ENCODE peak calls at places on chromosomes 13 and 19, in nine cellular contexts. V is stimulated activated CD4-positive, alpha-beta T cell treated with anti-CD3 and anti-CD28 coated beads, Interleukin-1b, Interleukin-23, amount 100 ng/mL, for 4 hours; E is activated T-cell treated with anti-CD3 and anti-CD28 coated beads for 4 hours; A is upper lobe of left lung; F is Calu3; U is endothelial cell; Z is stomach; N is stimulated activated CD8-positive, alpha-beta memory T cell treated with anti-CD3 and anti-CD28 coated beads, Interleukin-4, amount 100 ng/mL, for 4 hours; X is cerebellar cortex. D is an unnamed sample.

GRCh38 chr13:112894423-112894672 is 74.7 kb upstream of the MCF2L start:
- DNase-seq in V (no peak), E (no peak), A (peak), F (no peak), U (no peak), Z (no peak), N (no peak), X (no peak), D (no peak)

GRCh38 chr13:32284927-32285632 is 30.1 kb downstream of the ZAR1L start:
- DNase-seq in V (no peak), E (no peak), A (no peak), F (peak), U (no peak), Z (peak), N (no peak), X (no peak), D (no peak)

GRCh38 chr13:78409172-78409571 is 194.2 kb downstream of the POU4F1 start:
- DNase-seq in V (no peak), E (no peak), A (no peak), F (no peak), U (no peak), Z (no peak), N (no peak), X (no peak), D (no peak)

GRCh38 chr13:93418398-93418797 is 191.8 kb downstream of the GPC6 start:
- DNase-seq in V (no peak), E (no peak), A (no peak), F (no peak), U (no peak), Z (no peak), N (no peak), X (no peak), D (no peak)

GRCh38 chr19:36030264-36031148 is 2.2 kb downstream of the CLIP3 start:
- DNase-seq in V (no peak), E (no peak), A (no peak), F (no peak), U (no peak), Z (no peak), N (no peak), X (peak), D (no peak)

GRCh38 chr19:7986321-7987083 is 18.9 kb downstream of the ELAVL1 start:
- DNase-seq in V (no peak), E (no peak), A (no peak), F (no peak), U (no peak), Z (no peak), N (no peak), X (peak), D (peak)

GRCh38 chr13:85377783-85378182 is 421.4 kb downstream of the SLITRK6 start:
- DNase-seq in V (no peak), E (no peak), A (no peak), F (no peak), U (no peak), Z (no peak), N (no peak), X (no peak), D (no peak)

GRCh38 chr13:91467236-91467635 is 68.8 kb downstream of the GPC5 start:
- DNase-seq in V (no peak), E (no peak), A (no peak), F (no peak), U (no peak), Z (no peak), N (no peak), X (no peak), D (no peak)

GRCh38 chr19:47240996-47241918 is 10.3 kb upstream of the BBC3 start:
- DNase-seq in V (peak), E (peak), A (peak), F (peak), U (peak), Z (peak), N (peak), X (peak), D (no peak)

GRCh38 chr13:110835721-110836599 is 78.9 kb downstream of the ANKRD10 start:
- DNase-seq in V (no peak), E (no peak), A (no peak), F (no peak), U (no peak), Z (no peak), N (no peak), X (no peak), D (no peak)

GRCh38 chr19:41376241-41376997 is at the start of gene TMEM91:
- DNase-seq in V (no peak), E (no peak), A (peak), F (peak), U (peak), Z (peak), N (no peak), X (no peak), D (no peak)

GRCh38 chr19:11657307-11657706 is 60.0 kb downstream of the ZNF627 start:
- DNase-seq in V (no peak), E (no peak), A (no peak), F (no peak), U (no peak), Z (no peak), N (no peak), X (peak), D (no peak)

GRCh38 chr13:40026174-40026585 is 370.7 kb downstream of the COG6 start:
- DNase-seq in V (peak), E (peak), A (no peak), F (no peak), U (no peak), Z (no peak), N (peak), X (no peak), D (no peak)

GRCh38 chr19:50435221-50435620 is 2.5 kb downstream of the MYBPC2 start:
- DNase-seq in V (no peak), E (no peak), A (no peak), F (no peak), U (no peak), Z (no peak), N (no peak), X (no peak), D (no peak)

GRCh38 chr19:1218751-1219567 is 13.4 kb downstream of the STK11 start:
- DNase-seq in V (no peak), E (no peak), A (peak), F (no peak), U (no peak), Z (no peak), N (no peak), X (no peak), D (no peak)

GRCh38 chr13:27605610-27606200 is 14.6 kb downstream of the LNX2 start:
- DNase-seq in V (no peak), E (no peak), A (no peak), F (no peak), U (no peak), Z (no peak), N (no peak), X (no peak), D (no peak)

GRCh38 chr19:46069841-46070341 is 29.1 kb upstream of the IGFL4 start:
- DNase-seq in V (no peak), E (no peak), A (no peak), F (no peak), U (no peak), Z (no peak), N (no peak), X (no peak), D (peak)

GRCh38 chr13:29679357-29680050 is 84.0 kb upstream of the SLC7A1 start:
- DNase-seq in V (no peak), E (no peak), A (no peak), F (no peak), U (no peak), Z (peak), N (no peak), X (no peak), D (no peak)

GRCh38 chr19:14497347-14497921 is 1.5 kb upstream of the GIPC1 start:
- DNase-seq in V (no peak), E (no peak), A (peak), F (peak), U (no peak), Z (peak), N (no peak), X (peak), D (no peak)

GRCh38 chr13:98584668-98585397 is 7.9 kb upstream of the STK24 start:
- DNase-seq in V (no peak), E (no peak), A (no peak), F (no peak), U (no peak), Z (no peak), N (no peak), X (no peak), D (no peak)

GRCh38 chr19:55099557-55100506 is 17.6 kb downstream of the PPP1R12C start:
- DNase-seq in V (no peak), E (no peak), A (peak), F (peak), U (peak), Z (no peak), N (no peak), X (no peak), D (no peak)

GRCh38 chr19:16449330-16449961 is 22.3 kb downstream of the EPS15L1 start:
- DNase-seq in V (no peak), E (no peak), A (no peak), F (no peak), U (no peak), Z (no peak), N (no peak), X (no peak), D (peak)

GRCh38 chr13:30866692-30867669 is 39.1 kb upstream of the MEDAG start:
- DNase-seq in V (no peak), E (no peak), A (no peak), F (no peak), U (no peak), Z (no peak), N (no peak), X (no peak), D (no peak)

GRCh38 chr13:19910336-19911072 is 47.1 kb upstream of the ZMYM5 start:
- DNase-seq in V (no peak), E (no peak), A (no peak), F (peak), U (no peak), Z (peak), N (no peak), X (no peak), D (peak)

GRCh38 chr13:51015973-51016372 is 95.1 kb downstream of the C13orf42 start:
- DNase-seq in V (no peak), E (no peak), A (no peak), F (no peak), U (no peak), Z (no peak), N (no peak), X (no peak), D (no peak)

GRCh38 chr19:12656899-12657571 is 9.5 kb downstream of the MAN2B1 start:
- DNase-seq in V (no peak), E (no peak), A (peak), F (no peak), U (no peak), Z (no peak), N (no peak), X (no peak), D (no peak)

D was measured in SW 1271.